ENCODE peak calls at places on chromosomes 13 and 19, in ten cellular contexts. H is endodermal cell; O is activated CD4-positive, alpha-beta T cell treated with anti-CD3 and anti-CD28 coated beads for 4 hours; A is effector CD4-positive, alpha-beta T cell; I is head of caudate nucleus; V is small intestine; Z is aorta; W is glutamatergic neuron; G is NCI-H524 treated with DMSO at 0.1 percent for 48 hours; B is mucosa of gallbladder. P is an unnamed sample.

GRCh38 chr13:39699274-39699673 is 43.8 kb downstream of the COG6 start:
- DNase-seq in W (no peak), O (no peak), I (no peak), B (no peak), Z (no peak), A (no peak), H (no peak), V (no peak), G (no peak), P (no peak)

GRCh38 chr13:74574964-74575728 is 440.9 kb upstream of the KLF12 start:
- DNase-seq in Z (no peak), O (no peak), V (no peak), W (no peak), I (no peak), G (no peak), A (no peak), B (no peak), H (peak), P (no peak)

GRCh38 chr19:44764975-44765948 is 12.4 kb upstream of the CBLC start:
- DNase-seq in I (no peak), B (no peak), G (no peak), V (peak), A (no peak), H (no peak), Z (no peak), O (no peak), W (no peak), P (no peak)

GRCh38 chr13:106529415-106530208 is 5.8 kb downstream of the EFNB2 start:
- DNase-seq in Z (no peak), V (no peak), A (no peak), G (no peak), I (no peak), W (no peak), O (no peak), H (no peak), B (no peak), P (no peak)

GRCh38 chr13:34349091-34349722 is 531.3 kb downstream of the RFC3 start:
- DNase-seq in I (no peak), A (no peak), G (no peak), H (no peak), B (peak), O (no peak), V (no peak), W (no peak), Z (no peak), P (no peak)

GRCh38 chr19:2186071-2186846 is 22.5 kb downstream of the DOT1L start:
- DNase-seq in A (no peak), B (peak), G (no peak), W (no peak), Z (peak), O (no peak), V (no peak), I (no peak), H (peak), P (no peak)

GRCh38 chr13:90792335-90792734 is 555.2 kb upstream of the MIR17HG start:
- DNase-seq in O (no peak), H (no peak), W (no peak), B (no peak), V (no peak), Z (no peak), G (no peak), A (no peak), I (no peak), P (no peak)

GRCh38 chr19:45809643-45810159 is 5.4 kb downstream of the RSPH6A start:
- DNase-seq in G (peak), A (no peak), I (no peak), H (peak), W (no peak), O (no peak), Z (no peak), B (no peak), V (peak), P (no peak)

GRCh38 chr13:99357149-99357596 is 50.0 kb upstream of the GPR183 start:
- DNase-seq in V (no peak), W (no peak), B (no peak), G (no peak), O (peak), A (peak), Z (no peak), H (no peak), I (no peak), P (no peak)

GRCh38 chr13:25744176-25744575 is 307.6 kb downstream of the SHISA2 start:
- DNase-seq in W (no peak), G (peak), H (no peak), O (no peak), A (no peak), I (no peak), V (no peak), B (no peak), Z (no peak), P (no peak)

GRCh38 chr19:28615966-28616365 is 597.0 kb downstream of the UQCRFS1 start:
- DNase-seq in W (no peak), V (no peak), I (no peak), B (no peak), H (no peak), G (no peak), Z (no peak), O (no peak), A (no peak), P (no peak)

GRCh38 chr19:28285917-28286316 is 927.0 kb downstream of the UQCRFS1 start:
- DNase-seq in O (no peak), H (no peak), G (no peak), W (no peak), I (no peak), B (no peak), V (no peak), Z (no peak), A (no peak), P (no peak)

GRCh38 chr19:49678970-49679831 is 2.1 kb downstream of the PRMT1 start:
- DNase-seq in Z (no peak), H (no peak), A (no peak), B (no peak), O (no peak), V (no peak), W (no peak), I (no peak), G (peak), P (no peak)

GRCh38 chr13:112442483-112443090 is 66.4 kb downstream of the SPACA7 start:
- DNase-seq in G (peak), H (peak), O (no peak), W (no peak), A (no peak), Z (peak), V (no peak), I (no peak), B (no peak), P (no peak)

GRCh38 chr19:51263808-51264207 is 12.9 kb downstream of the SIGLECL1 start:
- DNase-seq in V (no peak), I (no peak), W (no peak), A (no peak), G (no peak), H (no peak), O (no peak), B (no peak), Z (no peak), P (no peak)

GRCh38 chr13:30906411-30906990 is 430 bp downstream of the MEDAG start:
- DNase-seq in Z (peak), A (no peak), V (no peak), I (no peak), G (no peak), O (no peak), W (peak), H (peak), B (no peak), P (no peak)

GRCh38 chr13:32031025-32031814 is at the start of gene FRY:
- DNase-seq in W (peak), B (peak), V (peak), H (peak), I (peak), Z (peak), G (peak), O (peak), A (peak), P (peak)

GRCh38 chr19:50419022-50419579 is 363 bp downstream of the SPIB start:
- DNase-seq in O (no peak), V (no peak), W (no peak), A (no peak), H (no peak), G (no peak), I (no peak), B (no peak), Z (no peak), P (no peak)

GRCh38 chr19:41699968-41700323 is 8.5 kb upstream of the CEACAM5 start:
- DNase-seq in H (peak), W (no peak), V (no peak), A (no peak), G (no peak), B (no peak), Z (peak), O (no peak), I (no peak), P (no peak)

GRCh38 chr13:97498419-97498818 is 64.5 kb downstream of the RAP2A start:
- DNase-seq in B (no peak), V (peak), G (no peak), O (no peak), W (no peak), Z (no peak), A (no peak), I (no peak), H (no peak), P (no peak)

GRCh38 chr19:55720214-55720746 is 17.9 kb downstream of the NLRP9 start:
- DNase-seq in W (no peak), I (no peak), B (no peak), H (no peak), Z (no peak), A (no peak), O (no peak), V (no peak), G (no peak), P (no peak)

GRCh38 chr13:29494520-29494919 is 101.0 kb downstream of the SLC7A1 start:
- DNase-seq in I (no peak), H (no peak), O (no peak), B (no peak), Z (no peak), A (no peak), W (no peak), V (no peak), G (no peak), P (no peak)